ENCODE peak calls at places on chromosome 4, in four cellular contexts. W is Peyer's patch, H is heart right ventricle, O is fibroblast of lung. U is an unnamed sample. For H3K36me3 and H3K27me3, the result is how much of the 10 kb centered on the place peaks cover.

GRCh38 chr4:87236851-87237250 is 16.4 kb upstream of the KLHL8 start:
- DNase-seq in W (no peak), H (no peak), O (no peak), U (no peak)

GRCh38 chr4:127623755-127624087 is 9.0 kb upstream of the INTU start:
- DNase-seq in W (no peak), H (no peak), O (peak), U (no peak)

GRCh38 chr4:11446156-11446811 is 17.6 kb upstream of the HS3ST1 start:
- DNase-seq in W (no peak), H (no peak), O (peak), U (no peak)

GRCh38 chr4:121758896-121759568 is 5.9 kb downstream of the SMIM43 start:
- DNase-seq in W (no peak), H (no peak), O (no peak), U (no peak)

GRCh38 chr4:123421227-123421941 is 24.8 kb downstream of the SPRY1 start:
- DNase-seq in W (no peak), H (no peak), O (no peak), U (no peak)

GRCh38 chr4:110631582-110632505 is 9.0 kb upstream of the PITX2 start:
- DNase-seq in W (no peak), H (peak), O (peak), U (peak)

GRCh38 chr4:74072739-74073138 is 26.3 kb downstream of the CXCL2 start:
- DNase-seq in W (no peak), H (no peak), O (no peak), U (no peak)

GRCh38 chr4:99300934-99301333 is 10.1 kb upstream of the ADH1A start:
- DNase-seq in W (peak), H (peak), O (peak), U (peak)

GRCh38 chr4:20268028-20268427 is 16.3 kb downstream of the SLIT2 start:
- DNase-seq in W (no peak), H (no peak), O (peak), U (no peak)

GRCh38 chr4:30802622-30803323 is 82.6 kb downstream of the PCDH7 start:
- DNase-seq in W (no peak), H (no peak), O (peak), U (peak)

GRCh38 chr4:2304321-2304876 is 42.5 kb upstream of the MXD4 start:
- DNase-seq in W (peak), H (no peak), O (no peak), U (no peak)

GRCh38 chr4:107035711-107036601 is at the start of gene DKK2:
- DNase-seq in W (no peak), H (no peak), O (peak), U (peak)

GRCh38 chr4:108901271-108901670 is 138.4 kb upstream of the ETNPPL start:
- DNase-seq in W (no peak), H (no peak), O (peak), U (no peak)

GRCh38 chr4:135371137-135371536 is 1169.5 kb upstream of the PABPC4L start:
- DNase-seq in W (no peak), H (no peak), O (no peak), U (no peak)

GRCh38 chr4:106681381-106681921 is 312.9 kb upstream of the GIMD1 start:
- DNase-seq in W (no peak), H (no peak), O (no peak), U (no peak)

GRCh38 chr4:5048721-5049120 is 2.6 kb upstream of the STK32B start:
- DNase-seq in W (no peak), H (no peak), O (no peak), U (no peak)

GRCh38 chr4:119692001-119692400 is 63.4 kb upstream of the PDE5A start:
- DNase-seq in W (no peak), H (no peak), O (peak), U (peak)

GRCh38 chr4:168652818-168653217 is 156.0 kb downstream of the PALLD start:
- DNase-seq in W (no peak), H (no peak), O (no peak), U (no peak)

GRCh38 chr4:72567821-72568620 is 1.0 kb downstream of the ADAMTS3 start:
- DNase-seq in W (peak), H (peak), O (peak), U (peak)

GRCh38 chr4:69882150-69882549 is 22.2 kb upstream of the SULT1E1 start:
- DNase-seq in W (no peak), H (no peak), O (no peak), U (no peak)

GRCh38 chr4:1609901-1610790 is 74.0 kb downstream of the FAM53A start:
- DNase-seq in W (no peak), H (no peak), O (no peak), U (no peak)

GRCh38 chr4:107710493-107711459 is 9.3 kb downstream of the PAPSS1 start:
- DNase-seq in W (no peak), H (no peak), O (no peak), U (no peak)

GRCh38 chr4:74534936-74535335 is 90.0 kb downstream of the AREG start:
- DNase-seq in W (no peak), H (no peak), O (no peak), U (no peak)

GRCh38 chr4:65653740-65654361 is 16.4 kb downstream of the EPHA5 start:
- DNase-seq in W (no peak), H (no peak), O (peak), U (no peak)

GRCh38 chr4:12884846-12885796 is 599.0 kb downstream of the RAB28 start:
- DNase-seq in W (no peak), H (no peak), O (no peak), U (no peak)

GRCh38 chr4:48930654-48931053 is 24.1 kb upstream of the OCIAD2 start:
- DNase-seq in W (no peak), H (no peak), O (no peak), U (no peak)

GRCh38 chr4:72677886-72678285 is 108.9 kb upstream of the ADAMTS3 start:
- DNase-seq in W (no peak), H (no peak), O (no peak), U (no peak)

GRCh38 chr4:52840531-52841350 is 21.4 kb upstream of the RASL11B start:
- DNase-seq in W (no peak), H (no peak), O (no peak), U (no peak)

GRCh38 chr4:159308571-159309340 is 205.9 kb downstream of the RAPGEF2 start:
- DNase-seq in W (no peak), H (no peak), O (peak), U (no peak)

GRCh38 chr4:54819044-54819443 is 161.3 kb downstream of the KIT start:
- DNase-seq in W (no peak), H (no peak), O (no peak), U (no peak)

GRCh38 chr4:17368408-17368807 is 143.5 kb downstream of the QDPR start:
- DNase-seq in W (no peak), H (no peak), O (peak), U (no peak)
- H3K36me3 ChIP-seq in W (under half), H (under half), O (under half), U (under half)

DNA sequence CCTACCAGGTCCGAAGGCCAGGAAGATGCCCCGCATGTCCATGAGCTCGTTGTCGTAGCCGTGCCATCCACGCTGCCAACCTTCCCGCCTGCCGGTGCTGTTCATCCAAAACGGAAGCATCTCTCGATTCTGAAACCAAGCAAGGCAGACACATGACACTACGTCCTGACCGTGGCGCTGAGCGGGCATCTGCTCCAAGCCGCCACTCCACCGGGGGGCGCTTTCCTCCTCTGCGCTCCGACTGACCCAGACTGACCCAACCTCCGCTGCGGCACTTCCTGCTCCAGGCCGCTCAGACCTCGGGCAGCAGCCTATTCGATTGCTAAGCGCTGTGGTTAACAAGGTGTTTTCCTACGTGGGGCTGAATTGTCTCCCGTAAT is 120.4 kb downstream of the ENPP6 start:
- DNase-seq in W (no peak), H (peak), O (no peak), U (peak)
- H3K4me3 ChIP-seq in W (peak), H (peak), O (no peak), U (peak)

DNA sequence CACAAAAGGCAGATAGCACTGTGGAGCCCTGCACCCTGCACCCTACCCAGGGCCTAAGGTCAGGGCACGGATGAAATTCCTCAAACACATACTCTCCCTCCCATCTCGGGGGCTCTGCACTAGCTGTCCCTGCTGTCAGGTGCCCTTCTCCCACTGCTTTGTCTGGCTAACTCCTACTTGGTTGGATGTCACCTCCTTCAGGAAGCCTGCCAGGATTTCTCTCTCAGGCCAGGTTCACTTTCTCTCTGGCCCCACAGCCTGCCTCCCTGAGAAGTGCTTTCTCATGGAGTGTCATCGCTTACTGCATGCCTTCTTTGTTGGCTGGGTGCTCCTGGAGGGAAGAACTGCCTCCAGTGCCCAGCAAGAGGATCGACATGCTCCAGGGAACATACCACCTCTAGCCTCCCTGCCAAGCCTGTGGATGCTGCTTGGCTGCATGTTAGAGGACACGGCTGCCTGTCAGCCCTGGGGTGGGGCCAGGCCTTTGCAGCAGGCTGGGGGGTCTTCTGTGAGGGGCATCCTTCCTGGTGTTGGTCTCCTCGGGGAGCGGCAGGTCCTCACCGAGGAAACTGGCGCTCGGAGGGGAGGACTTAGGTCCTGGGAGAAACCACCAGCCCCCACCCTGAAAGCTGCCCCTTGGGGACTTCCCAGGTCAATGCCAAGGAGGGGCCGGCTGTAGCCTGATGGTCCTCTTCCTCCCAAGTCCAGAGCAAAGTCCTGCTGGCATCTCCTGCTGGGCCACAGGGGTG is 15.0 kb downstream of the ABLIM2 start:
- DNase-seq in W (no peak), H (no peak), O (no peak), U (no peak)
- H3K27me3 ChIP-seq in W (under half), H (under half), O (under half), U (under half)

DNA sequence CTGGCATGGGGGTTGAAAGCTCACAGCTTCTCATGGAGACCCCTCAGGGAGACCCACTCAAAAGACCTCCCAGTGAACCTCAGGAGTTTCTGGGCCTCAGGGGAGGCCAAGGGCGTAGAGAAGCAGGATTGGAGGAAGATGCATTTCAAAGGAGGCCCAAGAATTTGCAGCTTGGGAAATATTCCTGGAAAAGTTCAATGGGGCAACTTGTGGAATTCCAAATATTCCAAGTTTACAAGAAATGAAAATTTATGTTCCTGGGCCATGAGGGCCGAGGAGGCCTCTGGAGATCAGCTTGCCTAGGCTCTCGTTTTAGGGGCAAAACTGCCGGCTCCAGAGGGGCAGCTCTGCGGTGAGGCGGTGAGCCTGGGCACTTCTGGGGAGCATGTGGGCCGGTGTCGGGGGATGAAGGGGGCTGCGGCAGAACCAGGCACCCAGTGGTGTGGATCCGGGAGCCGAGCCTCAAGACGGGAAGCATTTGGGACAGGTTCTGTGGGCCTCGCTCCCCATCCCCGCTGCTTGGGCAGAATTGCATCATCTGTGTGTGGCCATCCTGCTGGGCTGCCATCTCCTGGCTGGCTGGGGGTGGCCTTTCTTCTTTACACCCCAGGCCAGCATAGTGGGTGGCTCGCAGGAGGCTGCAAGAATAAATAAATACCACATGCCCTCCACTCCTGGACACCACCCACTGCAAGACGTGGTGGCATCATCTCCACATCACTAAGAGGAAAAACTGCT is 54.6 kb upstream of the GPR78 start:
- DNase-seq in W (no peak), H (no peak), O (peak), U (no peak)
- H3K36me3 ChIP-seq in W (under half), H (under half), O (under half), U (under half)

GRCh38 chr4:88745175-88745574 is 47.5 kb upstream of the NAP1L5 start:
- DNase-seq in W (no peak), H (no peak), O (no peak), U (no peak)
- H3K4me3 ChIP-seq in W (no peak), H (no peak), O (no peak), U (no peak)

GRCh38 chr4:84495448-84496221 is 3.5 kb downstream of the NKX6-1 start:
- DNase-seq in W (no peak), H (no peak), O (no peak), U (no peak)
- H3K27me3 ChIP-seq in W (half or more), H (half or more), O (half or more), U (under half)

U was measured in MG63.